ENCODE peak calls at places on chromosomes 4 and X, in nine cellular contexts. E is NCI-H1092; U is T-helper 9 cell; K is GDM1; C is B cell; I is EL; Y is AG10803; V is CD8-positive, alpha-beta T cell; Q is activated CD4-positive, CD25-positive, alpha-beta regulatory T cell treated with anti-CD3 and anti-CD28 coated beads, Interleukin-2, amount 50 U/mL, for 72 hours. R is an unnamed sample.

GRCh38 chr4:13036841-13037240 is 447.3 kb downstream of the RAB28 start:
- DNase-seq in E (no peak), U (no peak), K (no peak), C (no peak), I (no peak), Y (no peak), V (no peak), Q (no peak), R (no peak)

GRCh38 chr4:2243682-2244380 is 1.9 kb upstream of the HAUS3 start:
- DNase-seq in E (peak), U (no peak), K (peak), C (peak), I (peak), Y (peak), V (no peak), Q (no peak), R (no peak)

GRCh38 chrX:133544105-133544504 is 128.8 kb upstream of the GPC4 start:
- DNase-seq in E (no peak), U (no peak), K (no peak), C (no peak), I (no peak), Y (peak), V (no peak), Q (no peak), R (no peak)

GRCh38 chr4:126939401-126939800 is 693.4 kb upstream of the INTU start:
- DNase-seq in E (no peak), U (no peak), K (no peak), C (no peak), I (peak), Y (peak), V (no peak), Q (no peak), R (no peak)

GRCh38 chr4:5956285-5957021 is 61.8 kb downstream of the C4orf50 start:
- DNase-seq in E (peak), U (no peak), K (no peak), C (no peak), I (peak), Y (no peak), V (no peak), Q (no peak), R (peak)

GRCh38 chr4:147461161-147461560 is 19.7 kb upstream of the EDNRA start:
- DNase-seq in E (no peak), U (no peak), K (no peak), C (no peak), I (no peak), Y (no peak), V (no peak), Q (no peak), R (no peak)

GRCh38 chr4:84342161-84342560 is 156.9 kb downstream of the NKX6-1 start:
- DNase-seq in E (no peak), U (no peak), K (no peak), C (no peak), I (no peak), Y (no peak), V (no peak), Q (no peak), R (no peak)

GRCh38 chr4:177761692-177762091 is 319.5 kb upstream of the AGA start:
- DNase-seq in E (no peak), U (no peak), K (no peak), C (no peak), I (no peak), Y (no peak), V (no peak), Q (no peak), R (no peak)

GRCh38 chrX:151402719-151403390 is 5.8 kb downstream of the VMA21 start:
- DNase-seq in E (peak), U (no peak), K (no peak), C (no peak), I (no peak), Y (no peak), V (no peak), Q (no peak), R (no peak)